ENCODE peak calls at places on chromosomes 3 and 15, in seven cellular contexts. One of them, this sample, is unnamed.

GRCh38 chr15:47725924-47726323 is 8.6 kb downstream of the SEMA6D start:
- DNase-seq in kidney glomerular epithelial cell: peak
- DNase-seq in foreskin melanocyte: no peak
- DNase-seq in NCI-H345: no peak
- DNase-seq in dermis blood vessel endothelial cell: no peak
- DNase-seq in NCI-H1417: no peak
- DNase-seq in coronary artery: no peak
- DNase-seq in this sample: no peak

GRCh38 chr3:67688231-67688630 is 33.8 kb upstream of the SUCLG2 start:
- DNase-seq in kidney glomerular epithelial cell: no peak
- DNase-seq in coronary artery: no peak
- DNase-seq in NCI-H345: no peak
- DNase-seq in NCI-H1417: no peak
- DNase-seq in foreskin melanocyte: no peak
- DNase-seq in dermis blood vessel endothelial cell: no peak
- DNase-seq in this sample: no peak

GRCh38 chr3:190325923-190326322 is 3.7 kb upstream of the CLDN1 start:
- DNase-seq in dermis blood vessel endothelial cell: no peak
- DNase-seq in coronary artery: no peak
- DNase-seq in foreskin melanocyte: no peak
- DNase-seq in NCI-H1417: no peak
- DNase-seq in NCI-H345: peak
- DNase-seq in kidney glomerular epithelial cell: no peak
- DNase-seq in this sample: no peak

GRCh38 chr15:89971592-89971997 is 29.5 kb upstream of the ZNF710 start:
- DNase-seq in foreskin melanocyte: peak
- DNase-seq in coronary artery: no peak
- DNase-seq in dermis blood vessel endothelial cell: peak
- DNase-seq in NCI-H1417: no peak
- DNase-seq in NCI-H345: no peak
- DNase-seq in kidney glomerular epithelial cell: peak
- DNase-seq in this sample: no peak

GRCh38 chr3:196486263-196486662 is 17.3 kb downstream of the RNF168 start:
- DNase-seq in dermis blood vessel endothelial cell: peak
- DNase-seq in NCI-H345: no peak
- DNase-seq in NCI-H1417: no peak
- DNase-seq in kidney glomerular epithelial cell: no peak
- DNase-seq in coronary artery: no peak
- DNase-seq in foreskin melanocyte: no peak
- DNase-seq in this sample: no peak

GRCh38 chr15:33067456-33067855 is 127.1 kb downstream of the FMN1 start:
- DNase-seq in foreskin melanocyte: no peak
- DNase-seq in dermis blood vessel endothelial cell: peak
- DNase-seq in kidney glomerular epithelial cell: no peak
- DNase-seq in NCI-H1417: no peak
- DNase-seq in NCI-H345: no peak
- DNase-seq in coronary artery: no peak
- DNase-seq in this sample: no peak

GRCh38 chr3:156668073-156668763 is 6.2 kb upstream of the TIPARP start:
- DNase-seq in foreskin melanocyte: no peak
- DNase-seq in coronary artery: no peak
- DNase-seq in NCI-H345: no peak
- DNase-seq in NCI-H1417: peak
- DNase-seq in dermis blood vessel endothelial cell: no peak
- DNase-seq in kidney glomerular epithelial cell: no peak
- DNase-seq in this sample: no peak

GRCh38 chr15:39946862-39947261 is 12.9 kb downstream of the EIF2AK4 start:
- DNase-seq in dermis blood vessel endothelial cell: no peak
- DNase-seq in NCI-H345: no peak
- DNase-seq in NCI-H1417: no peak
- DNase-seq in kidney glomerular epithelial cell: no peak
- DNase-seq in foreskin melanocyte: no peak
- DNase-seq in coronary artery: no peak
- DNase-seq in this sample: no peak

GRCh38 chr15:48602358-48603122 is 43.0 kb downstream of the FBN1 start:
- DNase-seq in kidney glomerular epithelial cell: peak
- DNase-seq in foreskin melanocyte: peak
- DNase-seq in coronary artery: no peak
- DNase-seq in dermis blood vessel endothelial cell: peak
- DNase-seq in NCI-H1417: no peak
- DNase-seq in NCI-H345: no peak
- DNase-seq in this sample: no peak

GRCh38 chr3:62723636-62724217 is 151.5 kb downstream of the CADPS start:
- DNase-seq in coronary artery: no peak
- DNase-seq in NCI-H345: no peak
- DNase-seq in dermis blood vessel endothelial cell: no peak
- DNase-seq in foreskin melanocyte: no peak
- DNase-seq in kidney glomerular epithelial cell: no peak
- DNase-seq in NCI-H1417: no peak
- DNase-seq in this sample: no peak

GRCh38 chr15:36370735-36371115 is 208.7 kb upstream of the CDIN1 start:
- DNase-seq in kidney glomerular epithelial cell: peak
- DNase-seq in dermis blood vessel endothelial cell: peak
- DNase-seq in foreskin melanocyte: no peak
- DNase-seq in NCI-H1417: no peak
- DNase-seq in NCI-H345: no peak
- DNase-seq in coronary artery: no peak
- DNase-seq in this sample: no peak

GRCh38 chr3:127817331-127817821 is 4.9 kb downstream of the MGLL start:
- DNase-seq in kidney glomerular epithelial cell: peak
- DNase-seq in foreskin melanocyte: no peak
- DNase-seq in coronary artery: no peak
- DNase-seq in dermis blood vessel endothelial cell: no peak
- DNase-seq in NCI-H345: no peak
- DNase-seq in NCI-H1417: peak
- DNase-seq in this sample: no peak

GRCh38 chr15:48477795-48478360 is 146.6 kb downstream of the DUT start:
- DNase-seq in foreskin melanocyte: no peak
- DNase-seq in kidney glomerular epithelial cell: no peak
- DNase-seq in dermis blood vessel endothelial cell: no peak
- DNase-seq in coronary artery: no peak
- DNase-seq in NCI-H1417: peak
- DNase-seq in NCI-H345: no peak
- DNase-seq in this sample: no peak

GRCh38 chr3:181880339-181880738 is 168.6 kb downstream of the SOX2 start:
- DNase-seq in NCI-H1417: peak
- DNase-seq in coronary artery: no peak
- DNase-seq in kidney glomerular epithelial cell: no peak
- DNase-seq in dermis blood vessel endothelial cell: no peak
- DNase-seq in foreskin melanocyte: no peak
- DNase-seq in NCI-H345: peak
- DNase-seq in this sample: no peak

GRCh38 chr15:45611305-45611704 is 23.5 kb upstream of the SQOR start:
- DNase-seq in coronary artery: no peak
- DNase-seq in NCI-H1417: no peak
- DNase-seq in kidney glomerular epithelial cell: peak
- DNase-seq in NCI-H345: no peak
- DNase-seq in foreskin melanocyte: peak
- DNase-seq in dermis blood vessel endothelial cell: peak
- DNase-seq in this sample: no peak

GRCh38 chr3:72177075-72178050 is 392.4 kb upstream of the PROK2 start:
- DNase-seq in foreskin melanocyte: no peak
- DNase-seq in coronary artery: no peak
- DNase-seq in NCI-H1417: no peak
- DNase-seq in NCI-H345: no peak
- DNase-seq in dermis blood vessel endothelial cell: peak
- DNase-seq in kidney glomerular epithelial cell: peak
- DNase-seq in this sample: no peak

GRCh38 chr3:101377209-101377608 is 56.8 kb upstream of the IMPG2 start:
- DNase-seq in dermis blood vessel endothelial cell: no peak
- DNase-seq in coronary artery: no peak
- DNase-seq in foreskin melanocyte: no peak
- DNase-seq in NCI-H345: no peak
- DNase-seq in kidney glomerular epithelial cell: no peak
- DNase-seq in NCI-H1417: no peak
- DNase-seq in this sample: no peak

GRCh38 chr3:42123012-42123581 is 31.9 kb downstream of the TRAK1 start:
- DNase-seq in NCI-H345: peak
- DNase-seq in foreskin melanocyte: no peak
- DNase-seq in NCI-H1417: no peak
- DNase-seq in dermis blood vessel endothelial cell: peak
- DNase-seq in kidney glomerular epithelial cell: no peak
- DNase-seq in coronary artery: no peak
- DNase-seq in this sample: no peak

GRCh38 chr15:36356978-36357582 is 222.3 kb upstream of the CDIN1 start:
- DNase-seq in coronary artery: no peak
- DNase-seq in NCI-H1417: no peak
- DNase-seq in kidney glomerular epithelial cell: no peak
- DNase-seq in dermis blood vessel endothelial cell: peak
- DNase-seq in NCI-H345: peak
- DNase-seq in foreskin melanocyte: no peak
- DNase-seq in this sample: no peak

GRCh38 chr3:98732239-98733054 is 30.7 kb upstream of the ST3GAL6 start:
- DNase-seq in kidney glomerular epithelial cell: peak
- DNase-seq in dermis blood vessel endothelial cell: peak
- DNase-seq in NCI-H1417: peak
- DNase-seq in NCI-H345: no peak
- DNase-seq in foreskin melanocyte: no peak
- DNase-seq in coronary artery: no peak
- DNase-seq in this sample: no peak

GRCh38 chr15:62392411-62392810 is 227.3 kb upstream of the C2CD4B start:
- DNase-seq in NCI-H1417: no peak
- DNase-seq in coronary artery: no peak
- DNase-seq in kidney glomerular epithelial cell: no peak
- DNase-seq in NCI-H345: no peak
- DNase-seq in dermis blood vessel endothelial cell: no peak
- DNase-seq in foreskin melanocyte: no peak
- DNase-seq in this sample: no peak

GRCh38 chr15:69475769-69476358 is 23.2 kb downstream of the RPLP1 start:
- DNase-seq in NCI-H345: peak
- DNase-seq in kidney glomerular epithelial cell: peak
- DNase-seq in coronary artery: peak
- DNase-seq in NCI-H1417: peak
- DNase-seq in dermis blood vessel endothelial cell: peak
- DNase-seq in foreskin melanocyte: peak
- DNase-seq in this sample: peak

GRCh38 chr3:157274644-157275137 is 114.7 kb upstream of the CCNL1 start:
- DNase-seq in NCI-H345: no peak
- DNase-seq in dermis blood vessel endothelial cell: peak
- DNase-seq in foreskin melanocyte: peak
- DNase-seq in NCI-H1417: no peak
- DNase-seq in coronary artery: no peak
- DNase-seq in kidney glomerular epithelial cell: no peak
- DNase-seq in this sample: no peak

GRCh38 chr15:66080791-66081475 is 172.6 kb downstream of the MEGF11 start:
- DNase-seq in kidney glomerular epithelial cell: peak
- DNase-seq in dermis blood vessel endothelial cell: no peak
- DNase-seq in coronary artery: no peak
- DNase-seq in NCI-H345: no peak
- DNase-seq in foreskin melanocyte: no peak
- DNase-seq in NCI-H1417: no peak
- DNase-seq in this sample: no peak

GRCh38 chr3:132661120-132661519 is 991 bp downstream of the UBA5 start:
- DNase-seq in coronary artery: no peak
- DNase-seq in NCI-H345: no peak
- DNase-seq in kidney glomerular epithelial cell: peak
- DNase-seq in foreskin melanocyte: no peak
- DNase-seq in NCI-H1417: no peak
- DNase-seq in dermis blood vessel endothelial cell: no peak
- DNase-seq in this sample: no peak

GRCh38 chr3:140972833-140973232 is 31.2 kb downstream of the SLC25A36 start:
- DNase-seq in foreskin melanocyte: no peak
- DNase-seq in dermis blood vessel endothelial cell: peak
- DNase-seq in NCI-H1417: no peak
- DNase-seq in NCI-H345: no peak
- DNase-seq in coronary artery: no peak
- DNase-seq in kidney glomerular epithelial cell: peak
- DNase-seq in this sample: no peak

GRCh38 chr15:72873379-72874233 is 90.0 kb upstream of the ADPGK start:
- DNase-seq in NCI-H1417: no peak
- DNase-seq in dermis blood vessel endothelial cell: no peak
- DNase-seq in kidney glomerular epithelial cell: no peak
- DNase-seq in foreskin melanocyte: no peak
- DNase-seq in NCI-H345: no peak
- DNase-seq in coronary artery: no peak
- DNase-seq in this sample: no peak

This sample was measured in brain pericyte.